ENCODE peak calls at places on chromosomes 2 and 18, in nine cellular contexts. G is Peyer's patch; P is right lobe of liver; O is Panc1; X is heart right ventricle; Z is upper lobe of left lung; K is K562; E is naive thymus-derived CD4-positive, alpha-beta T cell; F is neural progenitor cell. C is an unnamed sample.

GRCh38 chr2:96413067-96413722 is 77.6 kb downstream of the NCAPH start:
- DNase-seq in F (no peak), P (no peak), O (no peak), K (no peak), Z (peak), G (no peak), E (no peak), X (no peak), C (no peak)

GRCh38 chr2:112958428-112959108 is 19.2 kb upstream of the IL36G start:
- DNase-seq in X (peak), Z (no peak), K (peak), P (no peak), F (peak), G (no peak), E (peak), O (peak), C (no peak)

GRCh38 chr18:25239636-25240468 is 112.1 kb downstream of the ZNF521 start:
- DNase-seq in F (no peak), P (no peak), X (no peak), G (no peak), O (no peak), E (no peak), K (peak), Z (no peak), C (no peak)

GRCh38 chr2:70855679-70856078 is 20.1 kb upstream of the CD207 start:
- DNase-seq in F (no peak), G (no peak), K (no peak), E (no peak), Z (no peak), O (no peak), P (no peak), X (no peak), C (no peak)

GRCh38 chr2:19947184-19947940 is 42.5 kb downstream of the WDR35 start:
- DNase-seq in Z (no peak), P (no peak), K (no peak), E (no peak), F (no peak), G (no peak), X (no peak), O (no peak), C (no peak)

GRCh38 chr2:27320958-27321543 is 1.8 kb downstream of the MPV17 start:
- DNase-seq in O (peak), P (peak), K (peak), G (peak), F (peak), Z (peak), E (no peak), X (peak), C (peak)

GRCh38 chr2:113847144-113847543 is 42.7 kb upstream of the ACTR3 start:
- DNase-seq in K (no peak), G (no peak), Z (no peak), P (no peak), X (no peak), E (no peak), O (no peak), F (no peak), C (no peak)

GRCh38 chr2:99261242-99261641 is 5.8 kb upstream of the LYG2 start:
- DNase-seq in Z (no peak), K (no peak), F (no peak), E (no peak), X (no peak), P (no peak), O (no peak), G (no peak), C (no peak)

GRCh38 chr2:118061135-118061955 is 26.9 kb upstream of the INSIG2 start:
- DNase-seq in G (no peak), F (peak), Z (peak), E (no peak), O (peak), P (no peak), X (peak), K (no peak), C (no peak)

GRCh38 chr2:95272299-95272751 is 1.9 kb upstream of the PROM2 start:
- DNase-seq in K (no peak), X (peak), Z (peak), O (no peak), E (no peak), P (no peak), F (no peak), G (no peak), C (no peak)

GRCh38 chr2:1051075-1051474 is 100.4 kb downstream of the SNTG2 start:
- DNase-seq in Z (no peak), G (no peak), O (no peak), E (no peak), P (no peak), X (no peak), K (no peak), F (no peak), C (no peak)

GRCh38 chr2:176161817-176162626 is 4.9 kb downstream of the HOXD3 start:
- DNase-seq in G (no peak), P (no peak), K (no peak), X (no peak), F (peak), Z (no peak), E (no peak), O (no peak), C (no peak)

GRCh38 chr2:172211507-172211906 is 108.8 kb upstream of the DLX2 start:
- DNase-seq in O (no peak), G (no peak), K (no peak), P (no peak), E (no peak), X (no peak), F (no peak), Z (no peak), C (no peak)

GRCh38 chr2:152243723-152244122 is 68.2 kb upstream of the STAM2 start:
- DNase-seq in Z (no peak), G (no peak), P (no peak), X (no peak), K (no peak), O (no peak), E (no peak), F (peak), C (no peak)

GRCh38 chr2:181438298-181438697 is 18.9 kb upstream of the ITGA4 start:
- DNase-seq in F (no peak), Z (no peak), K (no peak), E (no peak), O (no peak), X (no peak), G (peak), P (no peak), C (no peak)

GRCh38 chr2:148979919-148980277 is 58.6 kb upstream of the LYPD6B start:
- DNase-seq in E (no peak), Z (no peak), K (no peak), G (no peak), O (no peak), X (no peak), F (peak), P (no peak), C (no peak)

GRCh38 chr18:48931680-48932461 is 18.9 kb downstream of the SMAD7 start:
- DNase-seq in E (no peak), F (no peak), G (no peak), O (no peak), K (no peak), Z (no peak), P (no peak), X (no peak), C (no peak)

GRCh38 chr2:139122711-139123158 is 342.5 kb upstream of the NXPH2 start:
- DNase-seq in O (peak), F (no peak), G (no peak), P (no peak), K (peak), E (no peak), X (no peak), Z (no peak), C (no peak)

GRCh38 chr2:143481728-143482127 is 352.5 kb downstream of the ARHGAP15 start:
- DNase-seq in F (peak), P (no peak), E (no peak), X (no peak), O (no peak), G (no peak), K (no peak), Z (no peak), C (no peak)

GRCh38 chr2:44479127-44479887 is 117.6 kb downstream of the CAMKMT start:
- DNase-seq in O (peak), E (peak), K (peak), Z (no peak), F (peak), X (peak), P (no peak), G (peak), C (peak)

GRCh38 chr18:8366656-8367055 is 242.6 kb upstream of the RAB12 start:
- DNase-seq in Z (no peak), E (no peak), K (no peak), F (no peak), O (no peak), X (no peak), G (no peak), P (no peak), C (no peak)

GRCh38 chr2:165844216-165844615 is 50.2 kb upstream of the GALNT3 start:
- DNase-seq in P (no peak), O (no peak), X (no peak), F (no peak), K (no peak), Z (no peak), G (no peak), E (no peak), C (no peak)

GRCh38 chr2:137741963-137742362 is 222.3 kb upstream of the HNMT start:
- DNase-seq in G (no peak), P (no peak), K (no peak), O (no peak), Z (no peak), E (no peak), F (no peak), X (no peak), C (no peak)

GRCh38 chr2:117661619-117662018 is 152.9 kb upstream of the DDX18 start:
- DNase-seq in Z (no peak), K (no peak), E (no peak), X (no peak), P (no peak), O (no peak), F (no peak), G (no peak), C (no peak)

GRCh38 chr18:50507120-50507590 is 52.7 kb upstream of the MAPK4 start:
- DNase-seq in Z (peak), O (no peak), P (peak), F (peak), E (no peak), K (peak), X (peak), G (no peak), C (no peak)

GRCh38 chr2:105775809-105776559 is 31.3 kb downstream of the NCK2 start:
- DNase-seq in O (no peak), P (no peak), G (peak), K (no peak), Z (no peak), E (peak), X (no peak), F (no peak), C (no peak)

GRCh38 chr18:2898131-2898640 is 51.4 kb downstream of the EMILIN2 start:
- DNase-seq in X (no peak), K (no peak), G (no peak), F (no peak), O (no peak), Z (peak), P (no peak), E (no peak), C (no peak)

GRCh38 chr2:205698556-205699282 is 16.4 kb downstream of the NRP2 start:
- DNase-seq in G (no peak), K (no peak), X (no peak), P (no peak), Z (no peak), O (no peak), E (no peak), F (peak), C (no peak)

GRCh38 chr2:29363111-29363510 is 247.9 kb downstream of the CLIP4 start:
- DNase-seq in P (no peak), F (no peak), Z (no peak), O (no peak), K (no peak), E (no peak), G (no peak), X (no peak), C (no peak)

GRCh38 chr2:182980115-182980514 is 58.1 kb downstream of the NCKAP1 start:
- DNase-seq in E (no peak), Z (no peak), P (no peak), O (no peak), X (no peak), F (peak), K (peak), G (no peak), C (no peak)

GRCh38 chr18:32200766-32201165 is 10.9 kb downstream of the MEP1B start:
- DNase-seq in E (no peak), G (no peak), O (no peak), F (no peak), P (no peak), X (no peak), Z (no peak), K (no peak), C (no peak)

GRCh38 chr2:126664639-126665038 is 8.7 kb downstream of the GYPC start:
- DNase-seq in G (no peak), X (no peak), K (no peak), O (no peak), E (no peak), P (no peak), F (no peak), Z (no peak), C (no peak)

GRCh38 chr2:132667716-132668115 is 2.3 kb downstream of the LYPD1 start:
- DNase-seq in E (no peak), O (no peak), P (no peak), K (no peak), Z (no peak), F (no peak), G (no peak), X (no peak), C (no peak)

DNA sequence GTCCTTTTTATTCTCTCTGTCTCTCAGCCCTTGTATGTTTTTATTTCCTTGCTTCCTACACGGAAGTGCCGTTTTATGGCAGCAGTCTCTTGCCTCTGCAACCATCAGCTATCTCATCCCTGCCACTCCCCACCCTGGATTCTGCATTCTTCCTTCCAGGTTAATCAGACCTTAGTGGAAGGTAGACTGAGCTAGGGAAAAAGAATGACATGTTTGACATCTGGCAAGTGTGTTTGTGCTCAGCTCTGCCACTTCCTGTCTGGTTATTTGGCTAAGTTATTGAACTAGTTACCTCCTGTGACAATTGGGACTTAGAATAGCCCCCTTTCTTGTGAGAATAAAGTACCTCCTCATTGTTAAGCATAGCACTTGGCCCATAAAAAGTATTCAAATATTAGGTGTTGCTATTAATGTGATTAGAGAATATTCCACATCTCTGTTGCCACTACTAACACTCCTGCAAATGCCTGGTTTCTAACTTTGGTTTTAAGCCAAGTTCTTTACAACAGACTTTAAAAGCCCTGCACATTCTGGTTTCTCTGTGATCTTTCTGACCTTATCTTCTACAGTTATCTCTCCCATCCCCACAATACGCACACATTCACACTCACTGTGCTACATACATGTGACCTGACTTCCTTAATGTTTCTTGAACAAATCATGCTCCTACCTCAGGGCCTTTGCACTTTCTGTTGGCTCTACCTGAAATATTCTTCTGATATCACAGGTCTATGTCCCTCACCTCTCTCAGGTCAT is 10.8 kb upstream of the MAPRE2 start:
- DNase-seq in G (peak), X (no peak), E (peak), Z (no peak), O (no peak), K (no peak), P (no peak), F (no peak), C (no peak)
- H3K27ac ChIP-seq in G (peak), X (peak), E (peak), Z (peak), O (no peak), K (peak), P (peak), F (no peak), C (peak)

GRCh38 chr2:233062946-233063268 is 2.8 kb downstream of the INPP5D start:
- DNase-seq in X (no peak), G (no peak), K (no peak), P (peak), O (no peak), E (no peak), F (no peak), Z (no peak), C (no peak)

GRCh38 chr2:233062447-233062842 is 2.3 kb downstream of the INPP5D start:
- DNase-seq in G (no peak), K (no peak), E (no peak), Z (no peak), X (no peak), F (no peak), O (no peak), P (peak), C (no peak)

GRCh38 chr2:233060500-233061006 is 411 bp downstream of the INPP5D start:
- DNase-seq in G (no peak), F (no peak), K (no peak), O (no peak), P (no peak), E (no peak), Z (no peak), X (no peak), C (no peak)

GRCh38 chr2:233061007-233061590 is 957 bp downstream of the INPP5D start:
- DNase-seq in F (no peak), Z (no peak), E (no peak), O (no peak), X (no peak), G (peak), K (no peak), P (peak), C (no peak)

DNA sequence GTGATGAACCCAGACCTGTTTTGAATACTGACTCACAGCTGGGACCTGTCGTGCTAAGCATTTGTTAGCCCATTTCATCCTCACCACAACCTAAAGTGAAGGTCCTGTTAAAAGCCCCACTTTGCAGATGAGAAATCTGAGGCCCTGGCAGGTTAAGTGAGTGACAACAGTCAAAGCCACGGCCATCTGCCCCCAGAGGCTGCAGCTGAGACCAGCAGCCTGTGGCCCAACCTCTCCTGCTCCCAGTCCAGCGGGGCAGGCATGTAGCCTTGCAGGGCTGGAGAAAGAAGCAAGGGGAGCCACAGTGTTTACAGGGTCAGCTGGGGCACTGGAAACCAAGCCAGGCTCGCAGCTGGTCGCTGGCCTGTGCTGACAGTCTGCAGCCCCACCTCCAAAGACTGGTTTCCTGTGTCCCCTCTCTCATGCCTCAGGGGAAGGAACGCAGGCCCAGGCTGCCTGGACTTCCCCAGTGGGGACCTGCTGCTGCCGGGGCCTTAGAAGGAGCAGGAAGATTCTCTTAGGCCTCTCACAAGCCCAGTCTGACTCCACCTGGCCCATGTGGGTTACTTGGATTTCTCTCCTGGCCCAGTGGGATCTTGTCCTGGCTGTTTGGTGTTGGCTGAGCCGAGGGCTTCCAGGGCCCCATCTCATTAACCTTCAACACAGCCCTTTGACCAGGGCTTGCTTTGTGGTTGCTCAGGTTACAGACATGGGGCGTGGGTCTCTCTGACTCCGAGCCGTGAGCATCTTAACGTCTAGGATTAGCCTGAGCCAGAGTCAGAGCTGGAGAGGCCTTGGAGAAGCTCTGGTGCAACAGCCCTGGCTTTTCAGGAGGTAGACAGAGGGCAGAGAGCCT is 1.7 kb downstream of the INPP5D start:
- DNase-seq in G (peak), P (no peak), E (no peak), O (no peak), X (peak), Z (peak), F (peak), K (peak), C (peak)
- H3K27ac ChIP-seq in G (peak), P (peak), E (peak), O (peak), X (peak), Z (peak), F (no peak), K (no peak), C (peak)

GRCh38 chr2:110727923-110728322 is 4.5 kb upstream of the ACOXL start:
- DNase-seq in Z (no peak), F (no peak), X (no peak), O (no peak), P (no peak), G (no peak), E (no peak), K (no peak), C (no peak)

GRCh38 chr2:110726285-110726684 is 6.1 kb upstream of the ACOXL start:
- DNase-seq in K (no peak), E (no peak), P (no peak), O (no peak), F (no peak), X (no peak), G (no peak), Z (no peak), C (no peak)

GRCh38 chr2:110725859-110726258 is 6.5 kb upstream of the ACOXL start:
- DNase-seq in O (no peak), E (no peak), G (no peak), Z (no peak), K (no peak), F (no peak), X (no peak), P (no peak), C (no peak)

GRCh38 chr2:110731064-110731463 is 1.3 kb upstream of the ACOXL start:
- DNase-seq in F (no peak), E (no peak), P (no peak), K (no peak), O (no peak), X (no peak), Z (no peak), G (no peak), C (no peak)

GRCh38 chr2:110729106-110729505 is 3.3 kb upstream of the ACOXL start:
- DNase-seq in P (no peak), X (no peak), E (no peak), F (peak), K (peak), G (no peak), Z (no peak), O (no peak), C (no peak)
- H3K27ac ChIP-seq in P (no peak), X (no peak), E (no peak), F (no peak), K (no peak), G (no peak), Z (no peak), O (no peak), C (no peak)

GRCh38 chr2:43103093-43103404 is 123.4 kb downstream of the ZFP36L2 start:
- DNase-seq in F (no peak), O (no peak), P (no peak), G (no peak), X (no peak), E (no peak), K (no peak), Z (no peak), C (no peak)
- H3K27ac ChIP-seq in F (no peak), O (no peak), P (no peak), G (peak), X (peak), E (no peak), K (no peak), Z (peak), C (peak)

GRCh38 chr2:218859994-218860831 is 608 bp downstream of the WNT6 start:
- DNase-seq in Z (no peak), K (no peak), O (no peak), X (no peak), G (no peak), F (no peak), E (no peak), P (no peak), C (no peak)
- H3K27ac ChIP-seq in Z (no peak), K (no peak), O (peak), X (no peak), G (no peak), F (no peak), E (no peak), P (no peak), C (no peak)

C was measured in substantia nigra.